ENCODE peak calls at places on chromosome X, in five cellular contexts. One of them, this sample, is unnamed.

GRCh38 chrX:17559728-17560379 is 177.4 kb upstream of the SCML1 start:
- DNase-seq in mucosa of descending colon: peak; percentile 15
- DNase-seq in astrocyte of the spinal cord: peak; percentile 87
- DNase-seq in body of pancreas: peak; percentile 29
- DNase-seq in fibroblast of the aortic adventitia: peak; percentile 91
- DNase-seq in this sample: peak; percentile 81

GRCh38 chrX:11241720-11242119 is 51.5 kb upstream of the AMELX start:
- DNase-seq in mucosa of descending colon: no peak
- DNase-seq in astrocyte of the spinal cord: no peak
- DNase-seq in body of pancreas: no peak
- DNase-seq in fibroblast of the aortic adventitia: peak; percentile 15
- DNase-seq in this sample: no peak

GRCh38 chrX:136130931-136131843 is 16.1 kb upstream of the FHL1 start:
- DNase-seq in mucosa of descending colon: no peak
- DNase-seq in astrocyte of the spinal cord: peak; percentile 90
- DNase-seq in body of pancreas: no peak
- DNase-seq in fibroblast of the aortic adventitia: peak; percentile 90
- DNase-seq in this sample: peak; percentile 79

GRCh38 chrX:15848576-15848975 is 6.0 kb downstream of the AP1S2 start:
- DNase-seq in mucosa of descending colon: no peak
- DNase-seq in astrocyte of the spinal cord: no peak
- DNase-seq in body of pancreas: no peak
- DNase-seq in fibroblast of the aortic adventitia: no peak
- DNase-seq in this sample: no peak

GRCh38 chrX:112819013-112819635 is 21.5 kb downstream of the AMOT start:
- DNase-seq in mucosa of descending colon: no peak
- DNase-seq in astrocyte of the spinal cord: peak; percentile 77
- DNase-seq in body of pancreas: no peak
- DNase-seq in fibroblast of the aortic adventitia: peak; percentile 82
- DNase-seq in this sample: no peak

GRCh38 chrX:102863735-102864134 is 73.3 kb upstream of the RAB40AL start:
- DNase-seq in mucosa of descending colon: peak; percentile 91
- DNase-seq in astrocyte of the spinal cord: peak; percentile 77
- DNase-seq in body of pancreas: peak; percentile 79
- DNase-seq in fibroblast of the aortic adventitia: peak; percentile 81
- DNase-seq in this sample: peak; percentile 80

GRCh38 chrX:19990225-19990518 is 689 bp downstream of the BCLAF3 start:
- DNase-seq in mucosa of descending colon: peak; percentile 27
- DNase-seq in astrocyte of the spinal cord: no peak
- DNase-seq in body of pancreas: no peak
- DNase-seq in fibroblast of the aortic adventitia: no peak
- DNase-seq in this sample: no peak

GRCh38 chrX:40132751-40133150 is 35.0 kb upstream of the BCOR start:
- DNase-seq in mucosa of descending colon: peak; percentile 49
- DNase-seq in astrocyte of the spinal cord: peak; percentile 84
- DNase-seq in body of pancreas: peak; percentile 86
- DNase-seq in fibroblast of the aortic adventitia: peak; percentile 91
- DNase-seq in this sample: peak; percentile 84

GRCh38 chrX:40392599-40392998 is 188.2 kb upstream of the ATP6AP2 start:
- DNase-seq in mucosa of descending colon: no peak
- DNase-seq in astrocyte of the spinal cord: no peak
- DNase-seq in body of pancreas: no peak
- DNase-seq in fibroblast of the aortic adventitia: no peak
- DNase-seq in this sample: no peak

GRCh38 chrX:41921492-41922124 is 1.7 kb downstream of the CASK start:
- DNase-seq in mucosa of descending colon: no peak
- DNase-seq in astrocyte of the spinal cord: peak; percentile 27
- DNase-seq in body of pancreas: no peak
- DNase-seq in fibroblast of the aortic adventitia: peak; percentile 72
- DNase-seq in this sample: no peak

GRCh38 chrX:44945736-44946135 is 72.7 kb downstream of the KDM6A start:
- DNase-seq in mucosa of descending colon: no peak
- DNase-seq in astrocyte of the spinal cord: no peak
- DNase-seq in body of pancreas: no peak
- DNase-seq in fibroblast of the aortic adventitia: no peak
- DNase-seq in this sample: no peak

GRCh38 chrX:109855501-109855900 is 122.4 kb upstream of the ACSL4 start:
- DNase-seq in mucosa of descending colon: no peak
- DNase-seq in astrocyte of the spinal cord: no peak
- DNase-seq in body of pancreas: no peak
- DNase-seq in fibroblast of the aortic adventitia: no peak
- DNase-seq in this sample: no peak

GRCh38 chrX:11193035-11193469 is 81.9 kb downstream of the HCCS start:
- DNase-seq in mucosa of descending colon: no peak
- DNase-seq in astrocyte of the spinal cord: no peak
- DNase-seq in body of pancreas: no peak
- DNase-seq in fibroblast of the aortic adventitia: peak; percentile 47
- DNase-seq in this sample: no peak

GRCh38 chrX:22748093-22748999 is 251.4 kb upstream of the DDX53 start:
- DNase-seq in mucosa of descending colon: peak; percentile 37
- DNase-seq in astrocyte of the spinal cord: peak; percentile 39
- DNase-seq in body of pancreas: peak; percentile 52
- DNase-seq in fibroblast of the aortic adventitia: peak; percentile 65
- DNase-seq in this sample: peak; percentile 25

GRCh38 chrX:29478336-29479069 is 736.9 kb upstream of the MAGEB2 start:
- DNase-seq in mucosa of descending colon: peak; percentile 22
- DNase-seq in astrocyte of the spinal cord: peak; percentile 7
- DNase-seq in body of pancreas: peak; percentile 19
- DNase-seq in fibroblast of the aortic adventitia: peak; percentile 62
- DNase-seq in this sample: peak; percentile 1

GRCh38 chrX:96147645-96148044 is 537.0 kb upstream of the DIAPH2 start:
- DNase-seq in mucosa of descending colon: no peak
- DNase-seq in astrocyte of the spinal cord: no peak
- DNase-seq in body of pancreas: no peak
- DNase-seq in fibroblast of the aortic adventitia: peak; percentile 11
- DNase-seq in this sample: no peak

GRCh38 chrX:47145408-47146120 is 543 bp downstream of the RBM10 start:
- DNase-seq in mucosa of descending colon: peak; percentile 38
- DNase-seq in astrocyte of the spinal cord: no peak
- DNase-seq in body of pancreas: no peak
- DNase-seq in fibroblast of the aortic adventitia: peak; percentile 10
- DNase-seq in this sample: no peak

GRCh38 chrX:93594780-93595179 is 78.6 kb downstream of the NAP1L3 start:
- DNase-seq in mucosa of descending colon: no peak
- DNase-seq in astrocyte of the spinal cord: no peak
- DNase-seq in body of pancreas: no peak
- DNase-seq in fibroblast of the aortic adventitia: no peak
- DNase-seq in this sample: no peak

GRCh38 chrX:136030357-136031225 is 45.4 kb downstream of the SLC9A6 start:
- DNase-seq in mucosa of descending colon: peak; percentile 42
- DNase-seq in astrocyte of the spinal cord: peak; percentile 85
- DNase-seq in body of pancreas: peak; percentile 12
- DNase-seq in fibroblast of the aortic adventitia: peak; percentile 84
- DNase-seq in this sample: peak; percentile 74

GRCh38 chrX:43655151-43655676 is 885 bp upstream of the MAOA start:
- DNase-seq in mucosa of descending colon: peak; percentile 35
- DNase-seq in astrocyte of the spinal cord: peak; percentile 29
- DNase-seq in body of pancreas: peak; percentile 50
- DNase-seq in fibroblast of the aortic adventitia: peak; percentile 31
- DNase-seq in this sample: peak; percentile 47

GRCh38 chrX:8704184-8704583 is 27.8 kb downstream of the ANOS1 start:
- DNase-seq in mucosa of descending colon: no peak
- DNase-seq in astrocyte of the spinal cord: no peak
- DNase-seq in body of pancreas: no peak
- DNase-seq in fibroblast of the aortic adventitia: no peak
- DNase-seq in this sample: no peak

GRCh38 chrX:71103110-71103983 is 3.2 kb downstream of the CXorf65 start:
- DNase-seq in mucosa of descending colon: peak; percentile 57
- DNase-seq in astrocyte of the spinal cord: no peak
- DNase-seq in body of pancreas: no peak
- DNase-seq in fibroblast of the aortic adventitia: no peak
- DNase-seq in this sample: no peak

GRCh38 chrX:56366901-56367300 is 134.7 kb downstream of the KLF8 start:
- DNase-seq in mucosa of descending colon: peak; percentile 2
- DNase-seq in astrocyte of the spinal cord: no peak
- DNase-seq in body of pancreas: no peak
- DNase-seq in fibroblast of the aortic adventitia: no peak
- DNase-seq in this sample: no peak

GRCh38 chrX:41258281-41258680 is 75.7 kb upstream of the DDX3X start:
- DNase-seq in mucosa of descending colon: no peak
- DNase-seq in astrocyte of the spinal cord: no peak
- DNase-seq in body of pancreas: no peak
- DNase-seq in fibroblast of the aortic adventitia: no peak
- DNase-seq in this sample: no peak

GRCh38 chrX:104568304-104568915 is 2.4 kb downstream of the IL1RAPL2 start:
- DNase-seq in mucosa of descending colon: no peak
- DNase-seq in astrocyte of the spinal cord: no peak
- DNase-seq in body of pancreas: no peak
- DNase-seq in fibroblast of the aortic adventitia: no peak
- DNase-seq in this sample: no peak

GRCh38 chrX:10083809-10084208 is 73.0 kb upstream of the CLCN4 start:
- DNase-seq in mucosa of descending colon: no peak
- DNase-seq in astrocyte of the spinal cord: no peak
- DNase-seq in body of pancreas: no peak
- DNase-seq in fibroblast of the aortic adventitia: peak; percentile 53
- DNase-seq in this sample: no peak

GRCh38 chrX:67546496-67547423 is 2.9 kb downstream of the AR start:
- DNase-seq in mucosa of descending colon: no peak
- DNase-seq in astrocyte of the spinal cord: no peak
- DNase-seq in body of pancreas: no peak
- DNase-seq in fibroblast of the aortic adventitia: peak; percentile 22
- DNase-seq in this sample: no peak

GRCh38 chrX:65718538-65718937 is 51.1 kb downstream of the MSN start:
- DNase-seq in mucosa of descending colon: no peak
- DNase-seq in astrocyte of the spinal cord: no peak
- DNase-seq in body of pancreas: no peak
- DNase-seq in fibroblast of the aortic adventitia: no peak
- DNase-seq in this sample: no peak

GRCh38 chrX:14872851-14873675 is at the start of the genes FANCB and MOSPD2:
- DNase-seq in mucosa of descending colon: peak; percentile 94
- DNase-seq in astrocyte of the spinal cord: peak; percentile 96
- DNase-seq in body of pancreas: peak; percentile 94
- DNase-seq in fibroblast of the aortic adventitia: peak; percentile 91
- DNase-seq in this sample: peak; percentile 90

GRCh38 chrX:14476169-14476568 is 53.2 kb upstream of the GLRA2 start:
- DNase-seq in mucosa of descending colon: peak; percentile 26
- DNase-seq in astrocyte of the spinal cord: peak; percentile 9
- DNase-seq in body of pancreas: no peak
- DNase-seq in fibroblast of the aortic adventitia: peak; percentile 2
- DNase-seq in this sample: no peak

GRCh38 chrX:132435222-132435621 is 53.6 kb downstream of the MBNL3 start:
- DNase-seq in mucosa of descending colon: no peak
- DNase-seq in astrocyte of the spinal cord: no peak
- DNase-seq in body of pancreas: no peak
- DNase-seq in fibroblast of the aortic adventitia: peak; percentile 18
- DNase-seq in this sample: no peak

GRCh38 chrX:8254386-8254785 is 83.3 kb upstream of the VCX2 start:
- DNase-seq in mucosa of descending colon: no peak
- DNase-seq in astrocyte of the spinal cord: no peak
- DNase-seq in body of pancreas: no peak
- DNase-seq in fibroblast of the aortic adventitia: no peak
- DNase-seq in this sample: no peak

GRCh38 chrX:119512145-119512800 is 44.0 kb downstream of the SLC25A5 start:
- DNase-seq in mucosa of descending colon: peak; percentile 70
- DNase-seq in astrocyte of the spinal cord: peak; percentile 60
- DNase-seq in body of pancreas: peak; percentile 77
- DNase-seq in fibroblast of the aortic adventitia: peak; percentile 75
- DNase-seq in this sample: peak; percentile 46
- TF ChIP-seq CTCF in mucosa of descending colon: no peak
- TF ChIP-seq CTCF in astrocyte of the spinal cord: peak; percentile 70
- TF ChIP-seq CTCF in body of pancreas: peak; percentile 59
- TF ChIP-seq CTCF in fibroblast of the aortic adventitia: peak; percentile 73
- TF ChIP-seq CTCF in this sample: peak; percentile 74

GRCh38 chrX:18833071-18833731 is 125.8 kb downstream of the PPEF1 start:
- DNase-seq in mucosa of descending colon: peak; percentile 1
- DNase-seq in astrocyte of the spinal cord: no peak
- DNase-seq in body of pancreas: peak; percentile 19
- DNase-seq in fibroblast of the aortic adventitia: peak; percentile 56
- DNase-seq in this sample: peak; percentile 8
- H3K4me3 ChIP-seq in mucosa of descending colon: no peak overlapping the region
- H3K4me3 ChIP-seq in astrocyte of the spinal cord: no peak overlapping the region
- H3K4me3 ChIP-seq in body of pancreas: no peak overlapping the region
- H3K4me3 ChIP-seq in fibroblast of the aortic adventitia: peak overlapping the region; percentile 17
- H3K4me3 ChIP-seq in this sample: peak overlapping the region; percentile 9

GRCh38 chrX:69158166-69159040 is 6.8 kb downstream of the PJA1 start:
- DNase-seq in mucosa of descending colon: peak; percentile 40
- DNase-seq in astrocyte of the spinal cord: peak; percentile 64
- DNase-seq in body of pancreas: peak; percentile 81
- DNase-seq in fibroblast of the aortic adventitia: peak; percentile 82
- DNase-seq in this sample: peak; percentile 63
- TF ChIP-seq CTCF in mucosa of descending colon: no peak
- TF ChIP-seq CTCF in astrocyte of the spinal cord: peak; percentile 60
- TF ChIP-seq CTCF in body of pancreas: peak; percentile 14
- TF ChIP-seq CTCF in fibroblast of the aortic adventitia: peak; percentile 63
- TF ChIP-seq CTCF in this sample: peak; percentile 80

DNA sequence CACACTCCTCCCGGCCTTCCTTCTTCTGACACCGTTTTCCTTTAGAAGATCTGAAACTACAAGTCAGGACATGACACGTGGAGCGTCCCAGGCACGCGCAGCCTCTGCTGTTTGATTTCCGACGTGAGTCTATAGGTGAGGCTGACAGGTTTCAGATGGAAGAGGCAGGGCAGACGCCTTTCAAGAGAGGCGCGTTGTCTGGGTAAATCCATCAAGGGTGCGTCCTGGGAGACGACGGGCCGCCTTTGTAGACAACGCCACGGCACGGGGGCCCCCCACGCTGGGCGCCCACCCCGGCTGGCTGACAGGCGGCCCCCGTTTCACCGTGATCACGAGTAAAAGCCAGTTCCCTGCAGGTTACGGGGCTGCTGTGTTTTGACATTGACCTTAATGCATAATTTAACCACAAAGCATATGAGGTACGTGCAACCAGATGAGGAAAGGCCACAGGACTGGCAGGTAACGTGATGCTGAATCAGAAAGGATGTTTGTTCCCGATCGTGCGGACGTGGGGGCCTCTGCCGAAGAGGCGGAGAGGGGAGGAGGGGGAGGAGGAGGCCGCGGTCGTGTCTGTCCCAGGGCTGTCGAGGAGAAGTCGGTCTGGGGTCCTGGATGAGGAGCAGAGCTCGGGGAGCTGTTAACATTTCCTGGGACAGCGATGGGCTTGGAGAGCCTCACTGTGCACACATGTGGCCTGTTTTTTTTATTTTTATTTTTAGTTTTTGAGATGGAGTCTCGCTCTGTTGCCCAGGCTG is 51.1 kb upstream of the PPP2R3B start:
- DNase-seq in mucosa of descending colon: no peak
- DNase-seq in astrocyte of the spinal cord: no peak
- DNase-seq in body of pancreas: no peak
- DNase-seq in fibroblast of the aortic adventitia: no peak
- DNase-seq in this sample: no peak
- H3K4me3 ChIP-seq in mucosa of descending colon: no peak overlapping the region
- H3K4me3 ChIP-seq in astrocyte of the spinal cord: no peak overlapping the region
- H3K4me3 ChIP-seq in body of pancreas: no peak overlapping the region
- H3K4me3 ChIP-seq in fibroblast of the aortic adventitia: no peak overlapping the region
- H3K4me3 ChIP-seq in this sample: no peak overlapping the region

This sample was measured in brain microvascular endothelial cell.